ENCODE peak calls at places on chromosomes 2 and 18, in four cellular contexts. M, L, I and T are unnamed samples.

GRCh38 chr2:236718207-236718992 is 148.8 kb downstream of the ACKR3 start:
- DNase-seq in I (no peak), M (no peak), L (no peak), T (no peak)

GRCh38 chr2:197626965-197627629 is 48.3 kb downstream of the RFTN2 start:
- DNase-seq in I (no peak), M (no peak), L (no peak), T (no peak)

GRCh38 chr2:150513647-150514046 is 26.2 kb upstream of the RND3 start:
- DNase-seq in L (no peak), I (no peak), M (no peak), T (no peak)

GRCh38 chr18:48203961-48204666 is 205.1 kb downstream of the ZBTB7C start:
- DNase-seq in M (no peak), I (no peak), L (peak), T (no peak)

GRCh38 chr2:45616663-45617411 is 5.8 kb upstream of the SRBD1 start:
- DNase-seq in I (no peak), L (no peak), M (no peak), T (no peak)

GRCh38 chr2:39194686-39195085 is 49.1 kb downstream of the CDKL4 start:
- DNase-seq in M (no peak), I (no peak), L (no peak), T (no peak)

GRCh38 chr18:9810216-9810804 is 75.5 kb upstream of the TXNDC2 start:
- DNase-seq in L (no peak), M (no peak), I (no peak), T (no peak)

GRCh38 chr2:134581877-134582546 is 136.8 kb downstream of the TMEM163 start:
- DNase-seq in L (no peak), I (no peak), M (no peak), T (no peak)

GRCh38 chr18:35581555-35582309 is at the start of gene GALNT1:
- DNase-seq in M (no peak), L (no peak), I (no peak), T (no peak)

GRCh38 chr2:109295070-109295780 is 166.2 kb downstream of the SH3RF3 start:
- DNase-seq in I (no peak), L (no peak), M (no peak), T (no peak)

GRCh38 chr2:109295781-109296117 is 166.7 kb downstream of the SH3RF3 start:
- DNase-seq in M (no peak), L (no peak), I (no peak), T (no peak)

GRCh38 chr2:109298851-109299250 is 169.8 kb downstream of the SH3RF3 start:
- DNase-seq in M (no peak), L (no peak), I (no peak), T (no peak)

GRCh38 chr2:109299466-109299865 is 170.5 kb downstream of the SH3RF3 start:
- DNase-seq in L (no peak), I (no peak), M (no peak), T (no peak)

GRCh38 chr2:109297566-109298205 is 168.7 kb downstream of the SH3RF3 start:
- DNase-seq in I (no peak), M (no peak), L (no peak), T (no peak)
- TF ChIP-seq POLR2AphosphoS5 in I (no peak), M (no peak), L (no peak), T (no peak)

GRCh38 chr2:3870997-3871396 is 167.6 kb downstream of the DCDC2C start:
- DNase-seq in M (no peak), I (no peak), L (no peak), T (no peak)

GRCh38 chr2:3868012-3868411 is 164.6 kb downstream of the DCDC2C start:
- DNase-seq in I (no peak), L (no peak), M (no peak), T (no peak)

GRCh38 chr2:3867451-3867850 is 164.1 kb downstream of the DCDC2C start:
- DNase-seq in I (no peak), L (no peak), M (no peak), T (no peak)

GRCh38 chr2:3868426-3868825 is 165.1 kb downstream of the DCDC2C start:
- DNase-seq in I (no peak), L (no peak), M (no peak), T (no peak)

GRCh38 chr2:3870222-3870621 is 166.8 kb downstream of the DCDC2C start:
- DNase-seq in L (no peak), M (no peak), I (no peak), T (no peak)
- H3K27ac ChIP-seq in L (no peak), M (no peak), I (no peak), T (no peak)

GRCh38 chr18:6874316-6874715 is 144.8 kb downstream of the ARHGAP28 start:
- DNase-seq in I (no peak), M (no peak), L (no peak), T (no peak)
- TF ChIP-seq CTCF in I (no peak), M (no peak), L (no peak), T (no peak)

GRCh38 chr2:229163893-229164292 is 107.2 kb downstream of the PID1 start:
- DNase-seq in I (no peak), L (no peak), M (no peak), T (no peak)

GRCh38 chr2:229159405-229159804 is 111.7 kb downstream of the PID1 start:
- DNase-seq in I (no peak), M (no peak), L (no peak), T (no peak)

GRCh38 chr2:229160180-229160579 is 110.9 kb downstream of the PID1 start:
- DNase-seq in I (peak), M (no peak), L (peak), T (no peak)

GRCh38 chr2:229164545-229165249 is 106.4 kb downstream of the PID1 start:
- DNase-seq in I (no peak), M (no peak), L (peak), T (no peak)

GRCh38 chr2:229160984-229161383 is 110.1 kb downstream of the PID1 start:
- DNase-seq in L (no peak), M (no peak), I (no peak), T (no peak)
- TF ChIP-seq POLR2AphosphoS5 in L (no peak), M (no peak), I (no peak), T (no peak)

GRCh38 chr18:21284540-21284939 is 42.5 kb downstream of the GREB1L start:
- DNase-seq in M (no peak), L (no peak), I (no peak), T (no peak)
- H3K27ac ChIP-seq in M (no peak), L (no peak), I (no peak), T (no peak)

GRCh38 chr18:12315911-12316310 is 7.9 kb downstream of the TUBB6 start:
- DNase-seq in I (no peak), L (no peak), M (no peak), T (no peak)
- TF ChIP-seq CTCF in I (no peak), L (no peak), M (no peak), T (no peak)

DNA sequence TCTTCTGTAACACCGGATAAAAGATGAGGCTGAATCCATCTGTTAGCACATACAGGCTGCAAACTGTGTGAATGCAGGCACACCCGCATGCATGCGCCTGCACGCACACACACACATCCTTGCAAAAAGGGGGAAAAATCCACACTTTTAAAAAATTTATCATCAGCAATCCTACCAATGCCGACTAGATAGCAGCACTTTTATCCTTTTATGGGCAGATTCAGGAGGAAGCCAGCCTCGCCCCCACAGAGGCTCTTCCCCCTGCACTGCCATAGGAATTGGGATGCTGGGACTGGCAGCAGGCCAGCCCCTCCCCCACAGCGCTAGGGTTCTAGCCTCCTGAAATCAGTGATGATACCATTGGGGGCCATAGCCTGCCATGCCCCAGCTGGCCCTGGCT is 25.6 kb downstream of the CYRIA start:
- DNase-seq in I (no peak), M (no peak), L (no peak), T (no peak)
- TF ChIP-seq POLR2AphosphoS5 in I (no peak), M (no peak), L (no peak), T (no peak)